ENCODE peak calls at places on chromosome 6, in six cellular contexts. C is pancreas; K is BE2C; S is CD8-positive, alpha-beta T cell; T is spleen; Z is tibial artery. U is an unnamed sample. For H3K36me3, the result is how much of the 10 kb centered on the place peaks cover.

GRCh38 chr6:42960243-42961019 is at the start of gene GNMT:
- DNase-seq in C (peak), S (peak), K (peak), T (peak), Z (peak), U (no peak)

GRCh38 chr6:50822078-50822476 is 3.4 kb downstream of the TFAP2B start:
- DNase-seq in T (no peak), S (no peak), C (no peak), Z (no peak), K (peak), U (peak)

GRCh38 chr6:27672113-27672799 is 199.4 kb upstream of the ZNF184 start:
- DNase-seq in T (no peak), Z (no peak), C (no peak), K (peak), S (no peak), U (no peak)

GRCh38 chr6:48835421-48835958 is 627.6 kb downstream of the MMUT start:
- DNase-seq in S (no peak), C (no peak), K (no peak), Z (no peak), T (no peak), U (no peak)

GRCh38 chr6:69917834-69918233 is 51.5 kb downstream of the COL19A1 start:
- DNase-seq in C (no peak), T (no peak), Z (no peak), S (no peak), K (no peak), U (peak)

GRCh38 chr6:129317931-129318820 is 391.8 kb downstream of the ARHGAP18 start:
- DNase-seq in S (no peak), Z (no peak), C (no peak), K (no peak), T (no peak), U (peak)

GRCh38 chr6:21354805-21355238 is 238.7 kb upstream of the SOX4 start:
- DNase-seq in S (no peak), T (no peak), K (no peak), Z (no peak), C (no peak), U (no peak)

GRCh38 chr6:168007592-168008338 is 10.3 kb downstream of the KIF25 start:
- DNase-seq in K (no peak), S (no peak), C (no peak), T (no peak), Z (no peak), U (peak)

GRCh38 chr6:140183881-140184280 is 809.4 kb upstream of the CITED2 start:
- DNase-seq in C (no peak), K (no peak), S (no peak), Z (no peak), T (no peak), U (no peak)

GRCh38 chr6:133343220-133343619 is 102.1 kb downstream of the EYA4 start:
- DNase-seq in K (no peak), C (no peak), S (no peak), Z (no peak), T (no peak), U (no peak)

GRCh38 chr6:110357696-110358535 is at the start of gene METTL24:
- DNase-seq in T (no peak), Z (peak), S (peak), K (peak), C (peak), U (no peak)

GRCh38 chr6:42086665-42087050 is 36.3 kb downstream of the TAF8 start:
- DNase-seq in Z (no peak), T (no peak), C (no peak), K (no peak), S (no peak), U (no peak)

GRCh38 chr6:42498473-42499128 is 46.9 kb upstream of the TRERF1 start:
- DNase-seq in S (no peak), T (no peak), Z (no peak), K (peak), C (no peak), U (no peak)

GRCh38 chr6:132192646-132193045 is 208.6 kb downstream of the MOXD1 start:
- DNase-seq in Z (no peak), S (no peak), K (no peak), T (no peak), C (no peak), U (no peak)

GRCh38 chr6:158031191-158031444 is 49.5 kb downstream of the SYNJ2 start:
- DNase-seq in T (no peak), S (no peak), C (no peak), Z (no peak), K (no peak), U (no peak)

GRCh38 chr6:52657870-52658269 is 13.0 kb upstream of the TMEM14A start:
- DNase-seq in Z (no peak), T (no peak), K (no peak), S (no peak), C (no peak), U (no peak)

GRCh38 chr6:52603000-52603795 is 26.3 kb upstream of the TRAM2 start:
- DNase-seq in S (no peak), K (no peak), T (no peak), C (no peak), Z (no peak), U (no peak)

GRCh38 chr6:17281497-17282481 is 628 bp downstream of the RBM24 start:
- DNase-seq in T (no peak), Z (peak), C (peak), K (no peak), S (no peak), U (no peak)

GRCh38 chr6:118993803-118994231 is 58.9 kb upstream of the MCM9 start:
- DNase-seq in Z (no peak), K (no peak), S (no peak), C (no peak), T (no peak), U (no peak)

GRCh38 chr6:14210077-14210476 is 92.5 kb downstream of the CD83 start:
- DNase-seq in K (no peak), S (no peak), T (no peak), C (no peak), Z (no peak), U (no peak)

GRCh38 chr6:166462461-166463135 is 79.9 kb upstream of the MPC1 start:
- DNase-seq in K (no peak), T (no peak), C (no peak), Z (no peak), S (no peak), U (no peak)
- TF ChIP-seq CTCF in K (no peak), T (no peak), C (no peak), Z (no peak), S (no peak), U (no peak)

GRCh38 chr6:83132121-83132520 is 60.9 kb downstream of the PGM3 start:
- DNase-seq in S (no peak), T (no peak), C (no peak), Z (no peak), K (no peak), U (no peak)
- H3K36me3 ChIP-seq in S (under half), T (under half), C (under half), Z (half or more), K (under half), U (under half)

GRCh38 chr6:31794294-31794865 is 1.2 kb downstream of the VARS1 start:
- DNase-seq in S (no peak), T (no peak), C (no peak), K (no peak), Z (no peak), U (no peak)
- H3K4me3 ChIP-seq in S (peak), T (peak), C (peak), K (peak), Z (peak), U (peak)

GRCh38 chr6:100622907-100623692 is 158.4 kb upstream of the SIM1 start:
- DNase-seq in T (no peak), C (no peak), S (no peak), K (no peak), Z (no peak), U (no peak)

GRCh38 chr6:100633096-100633766 is 168.5 kb upstream of the SIM1 start:
- DNase-seq in C (no peak), Z (no peak), T (no peak), S (no peak), K (no peak), U (peak)

GRCh38 chr6:100628180-100628579 is 163.5 kb upstream of the SIM1 start:
- DNase-seq in K (no peak), T (no peak), C (no peak), Z (no peak), S (no peak), U (no peak)
- TF ChIP-seq CTCF in K (no peak), T (no peak), C (no peak), Z (no peak), S (no peak), U (no peak)

GRCh38 chr6:136069119-136069518 is 181.0 kb downstream of the MTFR2 start:
- DNase-seq in K (no peak), T (no peak), Z (no peak), C (no peak), S (no peak), U (no peak)

GRCh38 chr6:136073216-136073615 is 176.9 kb downstream of the MTFR2 start:
- DNase-seq in S (no peak), K (no peak), Z (no peak), T (no peak), C (no peak), U (no peak)

GRCh38 chr6:136067731-136068341 is 182.3 kb downstream of the MTFR2 start:
- DNase-seq in C (peak), S (no peak), K (no peak), Z (no peak), T (no peak), U (peak)

GRCh38 chr6:136072691-136073090 is 177.4 kb downstream of the MTFR2 start:
- DNase-seq in S (no peak), C (no peak), T (no peak), K (no peak), Z (no peak), U (no peak)

DNA sequence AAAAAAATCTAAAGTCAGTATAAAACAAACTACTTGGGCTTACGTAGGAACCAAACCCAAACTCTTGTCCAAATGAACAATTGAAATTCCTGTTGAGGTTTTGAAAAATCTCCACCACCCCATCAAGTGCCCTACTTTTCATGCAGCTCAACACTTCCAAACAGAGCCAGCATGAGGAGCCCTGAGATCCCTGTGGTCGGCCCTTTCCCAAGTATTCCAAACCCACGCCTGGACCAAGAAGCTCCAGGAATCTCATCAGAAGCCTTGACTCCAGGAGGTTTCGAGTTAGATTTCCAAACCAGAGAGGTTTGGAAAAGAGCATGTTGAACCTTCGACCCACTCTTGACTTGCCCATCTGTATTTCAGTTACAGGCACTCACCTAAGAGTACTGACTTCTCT is 179.3 kb downstream of the MTFR2 start:
- DNase-seq in Z (no peak), S (no peak), C (no peak), T (no peak), K (no peak), U (no peak)
- H3K36me3 ChIP-seq in Z (under half), S (under half), C (under half), T (under half), K (under half), U (under half)